ENCODE peak calls at places on chromosome 1, in eight cellular contexts. X is HL-60; K is heart left ventricle; Q is spleen; P is cardiac muscle cell; S is tibial artery; N is effector memory CD4-positive, alpha-beta T cell; Y is mesenchymal stem cell. E is an unnamed sample.

GRCh38 chr1:39988618-39989343 is 33.8 kb downstream of the MFSD2A start:
- DNase-seq in X (no peak), K (no peak), Q (no peak), P (no peak), S (no peak), N (no peak), Y (peak; percentile 31), E (no peak)

GRCh38 chr1:180615493-180616290 is 16.1 kb upstream of the XPR1 start:
- DNase-seq in X (no peak), K (no peak), Q (no peak), P (no peak), S (no peak), N (no peak), Y (no peak), E (no peak)

GRCh38 chr1:6445062-6445763 is 20.6 kb downstream of the ESPN start:
- DNase-seq in X (no peak), K (no peak), Q (no peak), P (peak; percentile 57), S (no peak), N (no peak), Y (peak; percentile 29), E (peak; percentile 50)

GRCh38 chr1:96487961-96488360 is 233.6 kb upstream of the PTBP2 start:
- DNase-seq in X (no peak), K (no peak), Q (no peak), P (peak; percentile 75), S (peak; percentile 65), N (no peak), Y (no peak), E (no peak)

GRCh38 chr1:73953186-73953585 is 244.8 kb downstream of the LRRIQ3 start:
- DNase-seq in X (no peak), K (no peak), Q (no peak), P (no peak), S (no peak), N (no peak), Y (no peak), E (no peak)

GRCh38 chr1:31413405-31414005 is 492 bp downstream of the SERINC2 start:
- DNase-seq in X (no peak), K (peak; percentile 78), Q (peak; percentile 87), P (peak; percentile 39), S (peak; percentile 79), N (no peak), Y (peak; percentile 59), E (no peak)

GRCh38 chr1:225461533-225462428 is 33.9 kb upstream of the LBR start:
- DNase-seq in X (no peak), K (no peak), Q (peak; percentile 68), P (no peak), S (peak; percentile 62), N (no peak), Y (no peak), E (no peak)

GRCh38 chr1:74584185-74584584 is 71.8 kb upstream of the LRRC53 start:
- DNase-seq in X (no peak), K (no peak), Q (no peak), P (peak; percentile 1), S (no peak), N (no peak), Y (peak; percentile 62), E (no peak)

GRCh38 chr1:203419558-203419957 is 56.0 kb upstream of the PRELP start:
- DNase-seq in X (no peak), K (no peak), Q (no peak), P (no peak), S (no peak), N (no peak), Y (no peak), E (no peak)

GRCh38 chr1:203422116-203422515 is 53.5 kb upstream of the PRELP start:
- DNase-seq in X (no peak), K (no peak), Q (no peak), P (no peak), S (no peak), N (no peak), Y (no peak), E (no peak)

GRCh38 chr1:203421246-203421645 is 54.4 kb upstream of the PRELP start:
- DNase-seq in X (no peak), K (no peak), Q (no peak), P (no peak), S (no peak), N (no peak), Y (no peak), E (no peak)

GRCh38 chr1:203422656-203423055 is 53.0 kb upstream of the PRELP start:
- DNase-seq in X (no peak), K (no peak), Q (no peak), P (no peak), S (no peak), N (no peak), Y (no peak), E (no peak)

GRCh38 chr1:203420220-203420705 is 55.3 kb upstream of the PRELP start:
- DNase-seq in X (no peak), K (no peak), Q (no peak), P (no peak), S (no peak), N (no peak), Y (no peak), E (no peak)
- H3K4me3 ChIP-seq in X (no peak overlapping the region), K (no peak overlapping the region), Q (no peak overlapping the region), P (no peak overlapping the region), S (no peak overlapping the region), N (no peak overlapping the region), Y (no peak overlapping the region), E (no peak overlapping the region)

GRCh38 chr1:171488190-171488929 is 3.0 kb downstream of the PRRC2C start:
- DNase-seq in X (no peak), K (no peak), Q (no peak), P (no peak), S (no peak), N (no peak), Y (no peak), E (no peak)

GRCh38 chr1:171485375-171486047 is at the start of gene PRRC2C:
- DNase-seq in X (peak; percentile 94), K (peak; percentile 98), Q (peak; percentile 99), P (peak; percentile 99), S (peak; percentile 98), N (peak; percentile 92), Y (peak; percentile 98), E (peak; percentile 98)

GRCh38 chr1:171487038-171487437 is 1.7 kb downstream of the PRRC2C start:
- DNase-seq in X (no peak), K (no peak), Q (no peak), P (no peak), S (no peak), N (no peak), Y (no peak), E (no peak)

GRCh38 chr1:171486048-171486519 is 754 bp downstream of the PRRC2C start:
- DNase-seq in X (peak; percentile 38), K (no peak), Q (no peak), P (peak; percentile 76), S (no peak), N (peak; percentile 85), Y (peak; percentile 89), E (peak; percentile 84)

DNA sequence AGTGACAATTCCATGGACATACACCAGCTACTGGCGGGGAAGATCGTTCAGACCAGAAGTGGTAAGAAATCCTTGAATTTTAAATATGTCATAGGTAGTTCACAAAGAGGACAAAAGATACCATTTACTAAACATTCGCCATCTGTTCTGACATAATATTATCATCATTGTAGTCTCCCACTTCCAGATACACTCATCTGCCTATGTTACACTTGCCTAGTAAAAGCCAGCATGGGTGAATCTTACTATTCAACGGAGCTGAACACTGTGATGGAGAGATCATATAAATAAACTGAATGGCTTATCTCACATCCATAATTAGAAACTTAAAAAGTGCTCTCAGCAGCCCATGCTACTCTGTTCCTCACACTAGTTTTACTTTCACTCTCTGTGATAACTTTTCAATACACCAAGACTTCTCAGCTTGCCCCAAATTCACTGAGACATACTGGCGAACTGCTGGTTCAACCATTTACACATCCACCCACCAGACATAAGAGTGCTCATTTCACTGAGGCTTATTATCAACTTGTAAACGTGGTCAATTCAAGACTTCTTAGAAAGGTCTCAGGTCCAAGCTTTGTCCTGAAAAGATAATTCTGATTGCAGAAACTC is 463 bp upstream of the PRRC2C start:
- DNase-seq in X (no peak), K (no peak), Q (no peak), P (no peak), S (no peak), N (no peak), Y (no peak), E (no peak)
- H3K27ac ChIP-seq in X (peak overlapping the region; percentile 96), K (peak overlapping the region; percentile 99), Q (peak overlapping the region; percentile 99), P (peak overlapping the region; percentile 99), S (peak overlapping the region; percentile 100), N (peak overlapping the region; percentile 100), Y (peak overlapping the region; percentile 75), E (peak overlapping the region; percentile 100)

DNA sequence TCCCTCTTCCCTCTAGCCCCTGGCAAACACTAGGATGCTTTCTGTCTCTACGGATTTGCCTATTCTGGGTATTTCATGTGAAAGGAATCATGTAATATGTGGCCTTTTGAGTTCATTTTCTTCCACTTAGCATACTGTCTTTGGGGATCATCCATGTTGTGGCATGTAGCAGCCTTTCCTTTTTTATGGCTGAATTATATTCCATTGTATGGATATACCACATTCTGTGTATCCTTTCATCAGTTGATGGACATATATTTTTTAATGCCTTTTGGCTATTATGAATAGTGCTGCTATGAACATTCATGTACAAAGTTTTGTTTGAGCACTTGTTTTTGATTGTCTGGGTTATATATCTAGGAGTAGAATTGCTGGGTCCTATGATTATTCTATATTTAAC is 258.4 kb upstream of the CSF3R start:
- DNase-seq in X (no peak), K (no peak), Q (no peak), P (no peak), S (no peak), N (no peak), Y (no peak), E (no peak)
- H3K27me3 ChIP-seq in X (no peaks in the 10 kb centered on the region), K (peaks cover 56% of the 10 kb centered on the region), Q (peaks cover 60% of the 10 kb centered on the region), P (no peaks in the 10 kb centered on the region), S (no peaks in the 10 kb centered on the region), N (peaks cover 6% of the 10 kb centered on the region), Y (peaks cover 20% of the 10 kb centered on the region), E (peaks cover 2% of the 10 kb centered on the region)

GRCh38 chr1:45325816-45326506 is 734 bp upstream of the HPDL start:
- DNase-seq in X (no peak), K (no peak), Q (no peak), P (peak; percentile 38), S (peak; percentile 60), N (no peak), Y (no peak), E (no peak)

GRCh38 chr1:45327644-45328515 is 1.2 kb downstream of the HPDL start:
- DNase-seq in X (peak; percentile 35), K (no peak), Q (no peak), P (no peak), S (no peak), N (no peak), Y (no peak), E (no peak)

GRCh38 chr1:45329445-45329844 is 2.8 kb downstream of the HPDL start:
- DNase-seq in X (no peak), K (no peak), Q (no peak), P (no peak), S (no peak), N (no peak), Y (no peak), E (no peak)

GRCh38 chr1:45326627-45327591 is at the start of gene HPDL:
- DNase-seq in X (peak; percentile 88), K (peak; percentile 66), Q (peak; percentile 89), P (peak; percentile 73), S (peak; percentile 77), N (peak; percentile 36), Y (peak; percentile 42), E (peak; percentile 33)

DNA sequence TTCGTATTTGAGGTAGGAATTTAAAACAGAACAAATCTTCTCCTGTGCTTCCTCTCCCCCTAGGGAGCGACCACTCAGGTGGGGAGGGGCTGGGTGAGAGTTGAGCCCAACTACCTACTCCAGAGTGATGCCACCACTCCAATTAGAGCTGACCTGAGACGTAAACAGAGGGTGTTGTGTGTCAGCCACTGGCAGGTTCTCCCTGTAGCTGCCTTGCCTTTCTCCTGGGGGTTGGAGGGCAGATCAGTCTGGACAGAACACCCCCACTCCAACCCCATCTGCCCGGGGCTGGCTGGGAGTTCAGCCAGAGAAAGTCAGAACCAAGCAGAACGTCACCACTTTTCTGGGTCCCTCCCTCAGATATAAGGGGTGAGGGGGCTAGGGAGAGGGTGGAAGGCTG is 2.0 kb downstream of the HPDL start:
- DNase-seq in X (no peak), K (no peak), Q (no peak), P (no peak), S (no peak), N (no peak), Y (no peak), E (no peak)
- H3K4me3 ChIP-seq in X (peak overlapping the region; percentile 64), K (no peak overlapping the region), Q (no peak overlapping the region), P (no peak overlapping the region), S (no peak overlapping the region), N (no peak overlapping the region), Y (no peak overlapping the region), E (no peak overlapping the region)

E was measured in CD4-positive, CD25-positive, alpha-beta regulatory T cell.